ENCODE peak calls at places on chromosomes 4 and X, in five cellular contexts. M, B, U, O and F are unnamed samples.

GRCh38 chrX:106247162-106247561 is 79.1 kb downstream of the PWWP3B start:
- DNase-seq in U (no peak), B (peak), O (no peak), M (no peak), F (peak)

GRCh38 chr4:75745192-75745591 is 20.8 kb downstream of the USO1 start:
- DNase-seq in U (peak), M (no peak), B (peak), O (peak), F (peak)

GRCh38 chr4:78753091-78753490 is 23.1 kb upstream of the BMP2K start:
- DNase-seq in U (no peak), B (no peak), M (no peak), O (no peak), F (no peak)

GRCh38 chr4:6461301-6462165 is 10.9 kb downstream of the PPP2R2C start:
- DNase-seq in U (no peak), B (no peak), O (no peak), M (no peak), F (no peak)

GRCh38 chr4:6410078-6410477 is 62.3 kb downstream of the PPP2R2C start:
- DNase-seq in O (no peak), U (no peak), M (no peak), B (no peak), F (no peak)

GRCh38 chrX:71992711-71993110 is 82.1 kb downstream of the NHSL2 start:
- DNase-seq in M (no peak), O (no peak), U (no peak), B (no peak), F (no peak)

GRCh38 chrX:129795584-129795983 is 15.8 kb downstream of the SASH3 start:
- DNase-seq in O (no peak), M (no peak), B (no peak), U (no peak), F (no peak)

GRCh38 chr4:10354225-10354624 is 103.0 kb downstream of the ZNF518B start:
- DNase-seq in B (no peak), M (peak), O (no peak), U (no peak), F (no peak)

GRCh38 chrX:67207912-67208311 is 335.9 kb upstream of the AR start:
- DNase-seq in M (no peak), U (no peak), O (no peak), B (no peak), F (no peak)

GRCh38 chrX:120205816-120206753 is 44.5 kb upstream of the ZBTB33 start:
- DNase-seq in O (no peak), U (no peak), B (peak), M (no peak), F (no peak)

GRCh38 chr4:21827575-21827974 is 121.0 kb downstream of the KCNIP4 start:
- DNase-seq in B (no peak), M (no peak), O (no peak), U (peak), F (no peak)

GRCh38 chr4:56640907-56641493 is 40.1 kb downstream of the HOPX start:
- DNase-seq in B (no peak), U (no peak), M (no peak), O (no peak), F (no peak)

GRCh38 chrX:45322382-45322781 is 121.7 kb upstream of the DIPK2B start:
- DNase-seq in M (peak), U (peak), B (peak), O (peak), F (peak)

GRCh38 chr4:151822331-151822730 is 61.5 kb upstream of the GATB start:
- DNase-seq in B (no peak), O (no peak), M (no peak), U (no peak), F (no peak)

GRCh38 chr4:109206610-109207009 is 95.8 kb downstream of the COL25A1 start:
- DNase-seq in U (no peak), B (no peak), O (no peak), M (no peak), F (no peak)

GRCh38 chr4:157072002-157072401 is 3.9 kb upstream of the GLRB start:
- DNase-seq in U (peak), M (no peak), O (no peak), B (peak), F (no peak)

GRCh38 chrX:112630187-112630586 is 49.6 kb downstream of the LHFPL1 start:
- DNase-seq in M (no peak), U (no peak), O (no peak), B (no peak), F (no peak)

GRCh38 chr4:122617597-122618593 is 3.0 kb downstream of the IL21 start:
- DNase-seq in U (no peak), M (no peak), B (no peak), O (no peak), F (no peak)

GRCh38 chr4:48967626-48968025 is 18.4 kb upstream of the CWH43 start:
- DNase-seq in B (peak), U (peak), M (no peak), O (no peak), F (peak)

GRCh38 chr4:47642985-47643745 is 158.1 kb downstream of the ATP10D start:
- DNase-seq in B (no peak), O (no peak), U (peak), M (no peak), F (no peak)

GRCh38 chrX:108285361-108285760 is 152.9 kb downstream of the COL4A6 start:
- DNase-seq in B (no peak), U (no peak), M (no peak), O (no peak), F (no peak)

GRCh38 chrX:41960142-41960541 is 36.8 kb upstream of the CASK start:
- DNase-seq in B (no peak), M (no peak), U (no peak), O (no peak), F (no peak)

GRCh38 chr4:26490111-26490979 is at the start of gene CCKAR:
- DNase-seq in B (no peak), U (no peak), O (no peak), M (no peak), F (no peak)

GRCh38 chrX:72268601-72269365 is 8.3 kb downstream of the RPS4X start:
- DNase-seq in O (no peak), U (peak), M (no peak), B (no peak), F (no peak)

GRCh38 chr4:86220137-86220536 is 139.7 kb downstream of the MAPK10 start:
- DNase-seq in U (peak), M (no peak), B (no peak), O (no peak), F (no peak)

GRCh38 chr4:158020734-158021346 is 152.0 kb downstream of the GASK1B start:
- DNase-seq in U (peak), O (peak), M (no peak), B (peak), F (peak)

GRCh38 chrX:12894074-12894691 is 12.2 kb upstream of the TLR8 start:
- DNase-seq in B (no peak), M (peak), U (peak), O (peak), F (no peak)

GRCh38 chr4:142126890-142127497 is 490.6 kb downstream of the IL15 start:
- DNase-seq in M (peak), O (peak), U (peak), B (peak), F (peak)

GRCh38 chr4:185723619-185724150 is 88.3 kb downstream of the SORBS2 start:
- DNase-seq in O (no peak), U (no peak), B (no peak), M (peak), F (no peak)

GRCh38 chr4:1300466-1301455 is 11.1 kb downstream of the MAEA start:
- DNase-seq in U (peak), M (peak), O (no peak), B (peak), F (peak)

GRCh38 chrX:150365953-150366911 is 3.1 kb downstream of the MAMLD1 start:
- DNase-seq in O (peak), U (peak), M (peak), B (peak), F (no peak)

GRCh38 chr4:52098618-52099017 is 47.5 kb downstream of the SPATA18 start:
- DNase-seq in M (no peak), B (no peak), O (peak), U (no peak), F (no peak)

GRCh38 chrX:153866302-153867019 is 19.5 kb downstream of the L1CAM start:
- DNase-seq in O (no peak), M (no peak), B (no peak), U (no peak), F (no peak)

GRCh38 chr4:122796801-122797404 is 29.7 kb upstream of the FGF2 start:
- DNase-seq in U (no peak), B (no peak), M (no peak), O (no peak), F (no peak)

GRCh38 chrX:49760288-49760885 is 64.6 kb upstream of the PAGE1 start:
- DNase-seq in B (no peak), M (no peak), U (no peak), O (no peak), F (no peak)

GRCh38 chr4:109315818-109316217 is 13.4 kb upstream of the COL25A1 start:
- DNase-seq in O (no peak), U (no peak), B (no peak), M (no peak), F (no peak)

GRCh38 chrX:43971966-43972961 is 926 bp downstream of the NDP start:
- DNase-seq in M (no peak), B (no peak), O (no peak), U (peak), F (no peak)

GRCh38 chrX:103941201-103941975 is 21.0 kb upstream of the TMSB15B start:
- DNase-seq in M (no peak), U (peak), O (peak), B (peak), F (peak)

GRCh38 chr4:52317361-52317879 is 266.3 kb downstream of the SPATA18 start:
- DNase-seq in U (no peak), B (peak), M (no peak), O (no peak), F (peak)

GRCh38 chr4:67292045-67292444 is 253.3 kb downstream of the CENPC start:
- DNase-seq in U (no peak), O (no peak), M (no peak), B (no peak), F (no peak)

GRCh38 chr4:67292649-67293048 is 252.7 kb downstream of the CENPC start:
- DNase-seq in M (no peak), O (no peak), B (no peak), U (no peak), F (no peak)

GRCh38 chr4:67291639-67292038 is 253.7 kb downstream of the CENPC start:
- DNase-seq in M (no peak), U (no peak), B (no peak), O (no peak), F (no peak)

GRCh38 chr4:67286724-67287123 is 258.6 kb downstream of the CENPC start:
- DNase-seq in B (no peak), U (no peak), O (no peak), M (no peak), F (no peak)

DNA sequence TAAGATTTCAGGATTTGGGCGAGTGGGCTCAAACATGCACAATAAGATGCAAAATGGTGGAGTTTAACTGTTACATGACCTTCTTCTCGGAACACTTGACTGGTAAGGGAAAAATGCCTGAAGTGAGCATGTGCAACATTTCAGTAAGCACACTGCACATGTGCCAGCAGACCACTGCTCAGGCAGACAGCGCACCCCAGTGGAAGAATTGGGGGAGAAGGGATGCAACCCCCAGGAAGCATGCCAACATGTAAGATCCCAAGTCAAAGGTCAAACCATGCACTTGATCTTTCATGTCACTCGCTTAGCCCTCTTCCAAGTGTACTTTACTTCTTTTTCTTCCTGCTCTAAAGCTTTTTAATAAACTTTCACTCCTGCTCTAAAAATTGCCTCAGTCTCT is 256.3 kb downstream of the CENPC start:
- DNase-seq in M (no peak), U (no peak), B (no peak), O (peak), F (peak)
- TF ChIP-seq CTCF in M (peak), U (no peak), B (peak), O (peak), F (peak)

DNA sequence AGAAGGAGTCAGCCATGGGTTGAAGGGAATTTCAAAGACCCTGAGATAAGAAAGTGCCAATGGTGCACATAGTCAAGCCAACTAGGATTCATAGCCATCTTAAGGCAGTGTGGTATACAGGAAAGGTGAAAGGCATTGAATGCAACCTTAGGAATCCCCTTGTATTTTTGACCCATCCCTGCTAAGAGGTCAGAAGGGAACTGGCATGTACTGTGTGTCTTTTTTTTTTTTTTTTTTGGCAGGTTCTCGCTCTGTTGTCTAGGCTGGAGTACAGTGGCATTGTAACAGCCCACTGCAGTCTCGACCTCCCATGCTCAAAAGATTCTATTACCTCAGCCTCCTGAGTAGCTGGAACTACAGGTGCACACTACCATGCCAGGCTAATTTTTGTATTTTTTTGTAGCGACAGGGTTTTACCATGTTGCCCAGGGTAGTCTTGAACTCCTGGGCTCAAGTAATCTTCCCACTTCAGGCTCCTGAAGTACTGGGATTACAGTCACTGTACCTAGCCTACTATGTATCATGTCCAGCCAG is 40.8 kb downstream of the VSIG4 start:
- DNase-seq in O (no peak), U (no peak), B (no peak), M (no peak), F (no peak)
- H3K27ac ChIP-seq in O (no peak), U (no peak), B (no peak), M (no peak), F (no peak)

GRCh38 chr4:97990409-97990808 is 152.9 kb downstream of the STPG2 start:
- DNase-seq in O (no peak), M (no peak), B (no peak), U (no peak), F (no peak)

GRCh38 chr4:97978791-97979488 is 164.3 kb downstream of the STPG2 start:
- DNase-seq in M (no peak), U (no peak), O (no peak), B (no peak), F (no peak)

GRCh38 chr4:97987019-97987648 is 156.1 kb downstream of the STPG2 start:
- DNase-seq in M (no peak), U (peak), B (peak), O (peak), F (peak)

GRCh38 chr4:97984545-97985131 is 158.6 kb downstream of the STPG2 start:
- DNase-seq in O (peak), M (no peak), U (no peak), B (no peak), F (no peak)
- TF ChIP-seq CTCF in O (peak), M (no peak), U (no peak), B (peak), F (peak)

GRCh38 chrX:38656350-38656915 is 95.1 kb downstream of the TSPAN7 start:
- DNase-seq in B (no peak), O (no peak), U (no peak), M (no peak), F (no peak)

GRCh38 chrX:38654302-38654701 is 93.0 kb downstream of the TSPAN7 start:
- DNase-seq in U (peak), M (peak), O (peak), B (peak), F (peak)

GRCh38 chrX:38649674-38650647 is 88.6 kb downstream of the TSPAN7 start:
- DNase-seq in M (no peak), O (no peak), B (no peak), U (no peak), F (no peak)

GRCh38 chrX:38651625-38652601 is 90.6 kb downstream of the TSPAN7 start:
- DNase-seq in O (no peak), U (no peak), B (no peak), M (no peak), F (no peak)

DNA sequence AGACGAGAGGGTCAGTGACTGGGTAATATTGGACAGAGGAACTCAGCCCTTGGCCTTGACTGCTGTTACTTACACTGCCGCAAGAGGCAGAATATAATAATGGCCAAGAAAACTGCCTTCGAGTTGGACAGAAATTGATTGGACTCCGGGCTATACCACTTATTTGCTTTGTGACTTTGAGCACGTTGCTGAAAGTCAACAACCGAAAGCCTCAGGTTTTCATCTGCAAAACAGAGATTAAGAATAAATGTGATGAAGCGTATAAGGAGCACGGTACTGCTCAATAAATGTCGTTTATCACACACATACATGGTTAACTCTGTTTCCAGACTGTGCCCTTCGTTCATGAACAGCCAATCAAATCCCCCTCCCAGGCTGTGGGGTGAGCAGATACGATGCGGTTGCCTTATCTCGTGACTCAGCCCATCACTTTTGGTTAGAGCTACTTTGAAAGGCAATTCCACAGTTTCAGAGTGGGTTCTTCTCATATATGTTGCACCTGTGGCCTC is 91.6 kb downstream of the TSPAN7 start:
- DNase-seq in M (no peak), U (no peak), O (no peak), B (no peak), F (no peak)
- H3K27ac ChIP-seq in M (no peak), U (no peak), O (no peak), B (no peak), F (no peak)

DNA sequence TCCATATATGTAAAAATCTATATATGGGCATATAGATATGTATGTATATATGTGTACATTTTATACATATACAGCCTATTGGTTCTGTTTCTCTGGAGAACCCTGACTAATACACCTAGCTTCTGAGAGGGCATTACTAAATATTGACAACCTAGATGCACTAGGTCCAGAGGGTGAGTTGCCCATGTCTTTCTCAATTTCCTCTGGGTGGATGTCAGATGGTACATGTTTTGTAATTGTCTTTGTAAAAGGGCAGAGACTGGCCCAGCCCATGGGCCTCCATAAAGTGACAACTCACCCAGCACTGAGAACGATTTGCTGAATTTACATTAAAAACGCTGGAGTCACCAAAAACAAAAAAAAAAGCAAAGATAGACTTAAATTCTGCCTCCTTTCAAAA is 198.5 kb upstream of the FAM241A start:
- DNase-seq in B (no peak), O (no peak), U (no peak), M (no peak), F (no peak)
- TF ChIP-seq CTCF in B (no peak), O (no peak), U (no peak), M (no peak), F (no peak)

GRCh38 chr4:55089922-55090321 is 35.5 kb downstream of the KDR start:
- DNase-seq in B (no peak), O (no peak), U (no peak), M (no peak), F (no peak)

GRCh38 chr4:55087016-55087929 is 38.1 kb downstream of the KDR start:
- DNase-seq in B (no peak), O (no peak), M (no peak), U (peak), F (no peak)

GRCh38 chr4:55087930-55088293 is 37.5 kb downstream of the KDR start:
- DNase-seq in U (no peak), B (no peak), M (no peak), O (no peak), F (no peak)

GRCh38 chr4:55096045-55096444 is 29.4 kb downstream of the KDR start:
- DNase-seq in O (no peak), U (no peak), M (no peak), B (no peak), F (no peak)

GRCh38 chr4:55092504-55092903 is 32.9 kb downstream of the KDR start:
- DNase-seq in U (no peak), O (no peak), M (no peak), B (no peak), F (no peak)
- H3K27ac ChIP-seq in U (no peak), O (no peak), M (no peak), B (no peak), F (no peak)

DNA sequence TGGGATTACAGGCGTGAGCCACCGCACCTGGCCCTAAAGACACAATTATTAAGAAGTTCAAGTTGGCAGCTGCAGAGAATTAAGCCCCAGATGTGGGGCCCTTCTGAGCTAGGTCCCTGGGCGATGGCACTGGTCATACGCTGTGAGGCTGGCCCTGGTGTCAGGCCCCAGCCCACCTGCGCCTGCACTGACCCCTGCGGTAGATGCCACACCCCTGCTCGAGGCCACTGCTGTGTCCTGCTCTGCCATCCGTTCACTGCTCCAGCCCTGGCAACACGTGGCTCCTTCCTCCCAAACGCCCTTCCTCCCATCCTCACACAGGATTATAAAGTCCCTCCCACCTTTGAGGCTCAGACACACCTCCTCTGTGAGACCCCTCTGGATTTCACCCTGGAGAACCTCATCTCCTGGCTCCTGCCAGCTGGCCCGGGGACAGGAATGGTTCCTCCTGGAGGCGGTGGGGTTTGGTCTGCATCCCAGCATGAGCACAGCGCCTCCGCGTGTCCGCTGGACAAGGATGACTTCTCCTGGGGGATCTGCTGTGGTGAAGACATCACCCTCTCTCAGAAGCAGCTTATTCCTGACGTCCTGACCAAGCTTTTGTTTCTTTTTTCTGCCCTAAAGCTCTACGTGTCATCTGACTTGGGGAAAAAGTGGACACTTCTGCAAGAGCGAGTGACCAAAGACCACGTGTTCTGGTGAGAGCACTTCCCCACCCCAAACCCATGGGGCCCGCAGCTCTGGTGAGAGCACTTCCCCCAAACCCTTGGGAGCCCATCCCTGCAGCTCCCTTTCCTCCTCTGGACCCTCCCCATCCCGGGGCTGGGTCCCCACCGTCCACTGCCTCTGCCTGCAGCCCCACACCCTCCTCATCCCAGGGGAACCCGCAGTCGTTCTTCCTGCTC is 219.0 kb upstream of the PSAPL1 start:
- DNase-seq in O (no peak), M (no peak), U (no peak), B (no peak), F (no peak)
- TF ChIP-seq CTCF in O (peak), M (no peak), U (no peak), B (no peak), F (no peak)